ENCODE peak calls at places on chromosome 1, in eight cellular contexts. Y is pancreas; K is fibroblast of lung; I is left ventricle myocardium inferior; S is IMR-90; E is upper lobe of left lung; R is osteoblast; P is CD8-positive, alpha-beta memory T cell. W is an unnamed sample.

GRCh38 chr1:11535761-11536572 is 57.0 kb downstream of the DISP3 start:
- DNase-seq in Y (no peak), K (no peak), I (no peak), S (no peak), E (peak; percentile 67), R (peak; percentile 82), P (no peak), W (no peak)

GRCh38 chr1:179612361-179612760 is 20.7 kb downstream of the TDRD5 start:
- DNase-seq in Y (no peak), K (no peak), I (no peak), S (no peak), E (no peak), R (no peak), P (no peak), W (no peak)

GRCh38 chr1:67053785-67054759 is at the start of gene SLC35D1:
- DNase-seq in Y (peak; percentile 88), K (peak; percentile 63), I (peak; percentile 71), S (peak; percentile 53), E (peak; percentile 94), R (peak; percentile 92), P (peak; percentile 73), W (peak; percentile 77)

GRCh38 chr1:83500531-83500930 is 498.4 kb downstream of the TTLL7 start:
- DNase-seq in Y (no peak), K (no peak), I (no peak), S (no peak), E (no peak), R (no peak), P (no peak), W (no peak)

GRCh38 chr1:78370356-78370755 is 120.4 kb upstream of the PTGFR start:
- DNase-seq in Y (no peak), K (peak; percentile 53), I (no peak), S (peak; percentile 73), E (no peak), R (peak; percentile 3), P (no peak), W (no peak)

GRCh38 chr1:53944469-53945182 is 873 bp downstream of the IFT25 start:
- DNase-seq in Y (no peak), K (no peak), I (no peak), S (no peak), E (peak; percentile 59), R (peak; percentile 84), P (no peak), W (peak; percentile 1)

GRCh38 chr1:21278208-21278861 is 11.9 kb downstream of the ECE1 start:
- DNase-seq in Y (peak; percentile 42), K (peak; percentile 67), I (no peak), S (no peak), E (no peak), R (peak; percentile 57), P (no peak), W (no peak)

GRCh38 chr1:90387825-90388224 is 329.3 kb downstream of the BARHL2 start:
- DNase-seq in Y (no peak), K (no peak), I (no peak), S (no peak), E (no peak), R (no peak), P (no peak), W (no peak)

GRCh38 chr1:68624233-68624632 is 127.4 kb upstream of the DEPDC1 start:
- DNase-seq in Y (no peak), K (peak; percentile 40), I (no peak), S (peak; percentile 28), E (no peak), R (no peak), P (no peak), W (no peak)

GRCh38 chr1:8266436-8267165 is 51.3 kb upstream of the SLC45A1 start:
- DNase-seq in Y (no peak), K (no peak), I (no peak), S (no peak), E (no peak), R (no peak), P (no peak), W (no peak)

GRCh38 chr1:151710187-151710586 is 6.4 kb downstream of the CELF3 start:
- DNase-seq in Y (peak; percentile 58), K (peak; percentile 24), I (no peak), S (peak; percentile 55), E (peak; percentile 70), R (peak; percentile 74), P (no peak), W (peak; percentile 21)

GRCh38 chr1:37673920-37674319 is 18.4 kb upstream of the CDCA8 start:
- DNase-seq in Y (no peak), K (no peak), I (no peak), S (no peak), E (no peak), R (no peak), P (peak; percentile 39), W (peak; percentile 83)

GRCh38 chr1:229431270-229432115 is 2.4 kb downstream of the ACTA1 start:
- DNase-seq in Y (no peak), K (no peak), I (no peak), S (no peak), E (peak; percentile 72), R (peak; percentile 71), P (no peak), W (peak; percentile 18)

GRCh38 chr1:62377043-62377562 is 57.9 kb upstream of the KANK4 start:
- DNase-seq in Y (no peak), K (no peak), I (no peak), S (no peak), E (no peak), R (no peak), P (no peak), W (no peak)

GRCh38 chr1:185156321-185156853 is 366 bp downstream of the TRMT1L start:
- DNase-seq in Y (peak; percentile 86), K (peak; percentile 38), I (no peak), S (no peak), E (peak; percentile 92), R (peak; percentile 73), P (no peak), W (no peak)

GRCh38 chr1:103489881-103490280 is 35.6 kb upstream of the RNPC3 start:
- DNase-seq in Y (no peak), K (peak; percentile 45), I (no peak), S (peak; percentile 18), E (no peak), R (no peak), P (no peak), W (no peak)

GRCh38 chr1:20681999-20682398 is 20.8 kb upstream of the DDOST start:
- DNase-seq in Y (no peak), K (no peak), I (no peak), S (no peak), E (no peak), R (peak; percentile 29), P (no peak), W (no peak)

GRCh38 chr1:196897158-196897828 is 9.4 kb downstream of the CFHR4 start:
- DNase-seq in Y (peak; percentile 50), K (no peak), I (no peak), S (no peak), E (peak; percentile 11), R (no peak), P (no peak), W (no peak)
- H3K4me3 ChIP-seq in Y (no peak overlapping the region), K (peak overlapping the region; percentile 50), I (no peak overlapping the region), S (peak overlapping the region; percentile 25), E (no peak overlapping the region), R (peak overlapping the region; percentile 62), P (no peak overlapping the region), W (no peak overlapping the region)

DNA sequence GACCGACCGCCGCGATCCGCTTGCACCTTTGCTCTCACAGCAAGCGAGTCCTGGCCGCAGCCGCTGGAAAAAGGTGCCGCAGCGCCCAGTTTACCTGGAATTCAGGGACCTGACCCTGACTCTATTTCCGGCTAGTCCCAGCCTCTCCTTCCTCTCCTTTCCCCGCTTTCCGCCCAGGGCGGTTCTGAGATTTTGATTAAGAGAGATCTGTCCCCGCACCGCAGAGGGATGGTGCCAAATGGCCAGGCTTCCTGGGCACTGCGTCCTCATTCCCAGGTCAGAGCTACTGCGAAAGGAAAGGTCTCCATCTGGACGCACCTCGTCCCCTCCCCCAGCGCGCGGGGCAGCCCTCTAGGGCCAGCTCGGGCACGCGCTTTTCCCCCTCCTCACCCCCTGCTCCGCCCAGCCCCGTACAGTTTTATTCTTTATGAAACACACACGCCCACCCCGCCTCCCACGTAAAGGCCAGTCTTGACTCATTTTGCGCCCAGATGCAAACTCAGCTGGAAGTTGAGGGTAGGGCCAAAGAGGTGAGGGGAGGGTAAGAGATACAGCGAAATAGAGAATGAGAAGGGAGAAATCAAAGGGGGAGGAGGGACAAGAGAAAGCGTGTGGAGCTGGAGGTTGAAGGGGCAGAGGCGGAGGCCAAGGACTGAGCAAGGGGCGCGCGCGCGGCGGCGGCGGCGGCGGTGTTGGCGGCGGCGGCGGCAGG is 411.8 kb upstream of the ESRRG start:
- DNase-seq in Y (peak; percentile 58), K (peak; percentile 26), I (no peak), S (peak; percentile 4), E (peak; percentile 41), R (peak; percentile 81), P (no peak), W (no peak)
- H3K27ac ChIP-seq in Y (peak overlapping the region; percentile 17), K (no peak overlapping the region), I (peak overlapping the region; percentile 72), S (no peak overlapping the region), E (no peak overlapping the region), R (no peak overlapping the region), P (no peak overlapping the region), W (no peak overlapping the region)

GRCh38 chr1:205449750-205450443 is 5.9 kb downstream of the BLACAT1 start:
- DNase-seq in Y (peak; percentile 85), K (peak; percentile 9), I (no peak), S (peak; percentile 36), E (peak; percentile 90), R (peak; percentile 97), P (no peak), W (no peak)

GRCh38 chr1:205447457-205448415 is 8.1 kb downstream of the BLACAT1 start:
- DNase-seq in Y (peak; percentile 53), K (no peak), I (no peak), S (no peak), E (peak; percentile 64), R (peak; percentile 84), P (no peak), W (no peak)

GRCh38 chr1:205448540-205449253 is 7.1 kb downstream of the BLACAT1 start:
- DNase-seq in Y (no peak), K (no peak), I (no peak), S (no peak), E (no peak), R (no peak), P (no peak), W (no peak)

GRCh38 chr1:205450448-205450847 is 5.4 kb downstream of the BLACAT1 start:
- DNase-seq in Y (no peak), K (no peak), I (no peak), S (no peak), E (no peak), R (no peak), P (no peak), W (no peak)

DNA sequence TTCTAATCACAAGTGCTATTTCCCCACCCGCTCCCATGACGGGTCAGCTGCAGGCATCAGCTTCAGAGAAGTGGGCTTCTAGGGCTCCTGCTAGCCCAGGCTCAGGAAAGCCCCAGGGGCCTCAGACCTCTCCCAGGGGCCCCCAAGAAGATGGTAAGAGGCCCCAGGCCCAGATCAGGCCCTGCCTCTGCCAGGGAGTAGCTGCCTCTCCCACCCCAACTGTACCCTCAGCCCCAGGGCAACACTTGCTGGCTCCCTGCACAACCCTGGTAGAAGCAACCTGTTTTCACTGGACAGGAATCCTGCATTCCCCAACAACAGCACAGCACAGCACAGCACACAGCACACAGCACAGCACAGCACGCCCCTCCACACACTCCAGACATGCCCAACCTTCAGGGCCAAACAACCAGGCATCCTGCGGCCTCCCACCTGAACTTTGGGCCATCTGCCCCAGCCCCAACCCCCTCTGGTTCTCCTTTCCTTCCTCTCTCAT is 6.5 kb downstream of the BLACAT1 start:
- DNase-seq in Y (no peak), K (no peak), I (no peak), S (no peak), E (no peak), R (peak; percentile 76), P (no peak), W (no peak)
- H3K4me3 ChIP-seq in Y (no peak overlapping the region), K (no peak overlapping the region), I (no peak overlapping the region), S (no peak overlapping the region), E (peak overlapping the region; percentile 38), R (no peak overlapping the region), P (no peak overlapping the region), W (no peak overlapping the region)

GRCh38 chr1:226691257-226691656 is 47.8 kb downstream of the ITPKB start:
- DNase-seq in Y (no peak), K (no peak), I (no peak), S (no peak), E (no peak), R (no peak), P (peak; percentile 49), W (peak; percentile 59)
- H3K27ac ChIP-seq in Y (no peak overlapping the region), K (no peak overlapping the region), I (peak overlapping the region; percentile 76), S (no peak overlapping the region), E (peak overlapping the region; percentile 82), R (no peak overlapping the region), P (peak overlapping the region; percentile 45), W (peak overlapping the region; percentile 89)